ENCODE peak calls at places on chromosome 5, in eight cellular contexts. W, I, Z, Q, X, L, D and O are unnamed samples.

GRCh38 chr5:3844266-3844665 is 248.6 kb downstream of the IRX1 start:
- DNase-seq in W (no peak), I (no peak), Z (no peak), Q (no peak), X (no peak), L (no peak), D (no peak), O (no peak)

GRCh38 chr5:116063950-116064349 is 20.9 kb upstream of the COMMD10 start:
- DNase-seq in W (no peak), I (no peak), Z (no peak), Q (no peak), X (no peak), L (peak), D (no peak), O (no peak)

GRCh38 chr5:120447706-120448239 is 16.3 kb upstream of the PRR16 start:
- DNase-seq in W (no peak), I (no peak), Z (no peak), Q (no peak), X (no peak), L (peak), D (no peak), O (no peak)

GRCh38 chr5:9284272-9284671 is 261.6 kb downstream of the SEMA5A start:
- DNase-seq in W (no peak), I (no peak), Z (no peak), Q (no peak), X (no peak), L (no peak), D (no peak), O (no peak)

GRCh38 chr5:179304466-179304865 is 40.8 kb downstream of the ADAMTS2 start:
- DNase-seq in W (no peak), I (peak), Z (no peak), Q (no peak), X (no peak), L (peak), D (no peak), O (no peak)

GRCh38 chr5:112779531-112779930 is 41.8 kb downstream of the APC start:
- DNase-seq in W (no peak), I (no peak), Z (no peak), Q (no peak), X (no peak), L (peak), D (peak), O (no peak)

GRCh38 chr5:123438902-123439301 is 15.7 kb upstream of the CEP120 start:
- DNase-seq in W (no peak), I (no peak), Z (no peak), Q (no peak), X (no peak), L (peak), D (no peak), O (no peak)

GRCh38 chr5:146425023-146425422 is 22.1 kb upstream of the TCERG1 start:
- DNase-seq in W (no peak), I (no peak), Z (no peak), Q (no peak), X (no peak), L (no peak), D (no peak), O (no peak)

GRCh38 chr5:60703944-60704343 is 4.0 kb upstream of the DEPDC1B start:
- DNase-seq in W (no peak), I (no peak), Z (no peak), Q (no peak), X (no peak), L (no peak), D (no peak), O (no peak)

GRCh38 chr5:109141499-109142200 is 268.1 kb downstream of the PJA2 start:
- DNase-seq in W (no peak), I (no peak), Z (no peak), Q (no peak), X (no peak), L (peak), D (no peak), O (no peak)

GRCh38 chr5:100550531-100551036 is 15.4 kb downstream of the FAM174A start:
- DNase-seq in W (peak), I (no peak), Z (no peak), Q (no peak), X (no peak), L (peak), D (no peak), O (no peak)

GRCh38 chr5:675111-675875 is 17.9 kb downstream of the TPPP start:
- DNase-seq in W (no peak), I (no peak), Z (no peak), Q (no peak), X (no peak), L (no peak), D (no peak), O (no peak)

GRCh38 chr5:154712518-154713437 is 42.4 kb upstream of the LARP1 start:
- DNase-seq in W (no peak), I (no peak), Z (no peak), Q (no peak), X (no peak), L (no peak), D (no peak), O (no peak)

GRCh38 chr5:95812100-95812472 is 10.4 kb downstream of the GLRX start:
- DNase-seq in W (no peak), I (no peak), Z (no peak), Q (no peak), X (no peak), L (no peak), D (no peak), O (no peak)

GRCh38 chr5:133679534-133679933 is 67.2 kb upstream of the FSTL4 start:
- DNase-seq in W (no peak), I (no peak), Z (no peak), Q (no peak), X (no peak), L (no peak), D (no peak), O (no peak)

GRCh38 chr5:80238778-80239679 is 16.8 kb downstream of the SERINC5 start:
- DNase-seq in W (peak), I (no peak), Z (peak), Q (no peak), X (no peak), L (no peak), D (no peak), O (no peak)

GRCh38 chr5:141330299-141331080 is at the start of gene PCDHGA1:
- DNase-seq in W (peak), I (peak), Z (no peak), Q (no peak), X (no peak), L (peak), D (peak), O (no peak)

GRCh38 chr5:148665431-148665830 is 11.1 kb upstream of the HTR4 start:
- DNase-seq in W (no peak), I (no peak), Z (no peak), Q (no peak), X (no peak), L (no peak), D (no peak), O (no peak)

GRCh38 chr5:98214240-98215051 is 559.0 kb upstream of the RGMB start:
- DNase-seq in W (no peak), I (no peak), Z (no peak), Q (no peak), X (no peak), L (peak), D (no peak), O (no peak)